ENCODE peak calls at places on chromosome 3, in nine cellular contexts. One of them, this sample, is unnamed. For H3K36me3, the result is how much of the 10 kb centered on the place peaks cover.

GRCh38 chr3:69775751-69776150 is 36.5 kb downstream of the MITF start:
- DNase-seq in mammary epithelial cell: no peak
- DNase-seq in GM12878: no peak
- DNase-seq in trophoblast cell: no peak
- DNase-seq in HCT116: no peak
- DNase-seq in endodermal cell: no peak
- DNase-seq in SK-N-SH: no peak
- DNase-seq in neuronal stem cell: no peak
- DNase-seq in fibroblast of lung: no peak
- DNase-seq in this sample: no peak

GRCh38 chr3:84125760-84126159 is 833.0 kb upstream of the CADM2 start:
- DNase-seq in endodermal cell: no peak
- DNase-seq in trophoblast cell: no peak
- DNase-seq in mammary epithelial cell: no peak
- DNase-seq in SK-N-SH: peak
- DNase-seq in neuronal stem cell: no peak
- DNase-seq in GM12878: no peak
- DNase-seq in HCT116: no peak
- DNase-seq in fibroblast of lung: no peak
- DNase-seq in this sample: no peak

GRCh38 chr3:78990164-78990563 is 777.6 kb downstream of the ROBO1 start:
- DNase-seq in trophoblast cell: no peak
- DNase-seq in neuronal stem cell: no peak
- DNase-seq in fibroblast of lung: no peak
- DNase-seq in GM12878: no peak
- DNase-seq in SK-N-SH: no peak
- DNase-seq in HCT116: no peak
- DNase-seq in endodermal cell: no peak
- DNase-seq in mammary epithelial cell: no peak
- DNase-seq in this sample: no peak

GRCh38 chr3:122101646-122102045 is 46.5 kb downstream of the CD86 start:
- DNase-seq in neuronal stem cell: peak
- DNase-seq in trophoblast cell: peak
- DNase-seq in fibroblast of lung: peak
- DNase-seq in mammary epithelial cell: peak
- DNase-seq in endodermal cell: no peak
- DNase-seq in SK-N-SH: peak
- DNase-seq in GM12878: peak
- DNase-seq in HCT116: peak
- DNase-seq in this sample: peak

GRCh38 chr3:145900056-145900829 is 260.7 kb downstream of the PLOD2 start:
- DNase-seq in SK-N-SH: no peak
- DNase-seq in endodermal cell: no peak
- DNase-seq in trophoblast cell: no peak
- DNase-seq in HCT116: no peak
- DNase-seq in GM12878: peak
- DNase-seq in mammary epithelial cell: no peak
- DNase-seq in neuronal stem cell: no peak
- DNase-seq in fibroblast of lung: no peak
- DNase-seq in this sample: no peak

GRCh38 chr3:24185738-24186384 is 240.8 kb downstream of the NR1D2 start:
- DNase-seq in HCT116: peak
- DNase-seq in GM12878: no peak
- DNase-seq in neuronal stem cell: peak
- DNase-seq in SK-N-SH: peak
- DNase-seq in fibroblast of lung: peak
- DNase-seq in mammary epithelial cell: peak
- DNase-seq in trophoblast cell: peak
- DNase-seq in endodermal cell: peak
- DNase-seq in this sample: peak

GRCh38 chr3:126311338-126311978 is 45.8 kb downstream of the KLF15 start:
- DNase-seq in neuronal stem cell: no peak
- DNase-seq in fibroblast of lung: no peak
- DNase-seq in endodermal cell: no peak
- DNase-seq in GM12878: no peak
- DNase-seq in mammary epithelial cell: no peak
- DNase-seq in trophoblast cell: no peak
- DNase-seq in HCT116: no peak
- DNase-seq in SK-N-SH: no peak
- DNase-seq in this sample: no peak

GRCh38 chr3:111588527-111588926 is 6.6 kb downstream of the ZBED2 start:
- DNase-seq in endodermal cell: no peak
- DNase-seq in neuronal stem cell: no peak
- DNase-seq in fibroblast of lung: peak
- DNase-seq in HCT116: no peak
- DNase-seq in trophoblast cell: no peak
- DNase-seq in SK-N-SH: no peak
- DNase-seq in GM12878: no peak
- DNase-seq in mammary epithelial cell: peak
- DNase-seq in this sample: no peak

GRCh38 chr3:120284702-120285507 is at the start of gene GPR156:
- DNase-seq in trophoblast cell: peak
- DNase-seq in SK-N-SH: peak
- DNase-seq in HCT116: no peak
- DNase-seq in fibroblast of lung: peak
- DNase-seq in endodermal cell: peak
- DNase-seq in neuronal stem cell: no peak
- DNase-seq in mammary epithelial cell: no peak
- DNase-seq in GM12878: no peak
- DNase-seq in this sample: no peak

GRCh38 chr3:114408763-114409162 is 114.9 kb downstream of the TIGIT start:
- DNase-seq in trophoblast cell: no peak
- DNase-seq in SK-N-SH: peak
- DNase-seq in mammary epithelial cell: no peak
- DNase-seq in GM12878: no peak
- DNase-seq in neuronal stem cell: peak
- DNase-seq in fibroblast of lung: peak
- DNase-seq in endodermal cell: no peak
- DNase-seq in HCT116: no peak
- DNase-seq in this sample: no peak
- H3K9ac ChIP-seq in trophoblast cell: no peak
- H3K9ac ChIP-seq in SK-N-SH: no peak
- H3K9ac ChIP-seq in mammary epithelial cell: no peak
- H3K9ac ChIP-seq in GM12878: no peak
- H3K9ac ChIP-seq in neuronal stem cell: no peak
- H3K9ac ChIP-seq in fibroblast of lung: no peak
- H3K9ac ChIP-seq in endodermal cell: no peak
- H3K9ac ChIP-seq in HCT116: no peak
- H3K9ac ChIP-seq in this sample: no peak

DNA sequence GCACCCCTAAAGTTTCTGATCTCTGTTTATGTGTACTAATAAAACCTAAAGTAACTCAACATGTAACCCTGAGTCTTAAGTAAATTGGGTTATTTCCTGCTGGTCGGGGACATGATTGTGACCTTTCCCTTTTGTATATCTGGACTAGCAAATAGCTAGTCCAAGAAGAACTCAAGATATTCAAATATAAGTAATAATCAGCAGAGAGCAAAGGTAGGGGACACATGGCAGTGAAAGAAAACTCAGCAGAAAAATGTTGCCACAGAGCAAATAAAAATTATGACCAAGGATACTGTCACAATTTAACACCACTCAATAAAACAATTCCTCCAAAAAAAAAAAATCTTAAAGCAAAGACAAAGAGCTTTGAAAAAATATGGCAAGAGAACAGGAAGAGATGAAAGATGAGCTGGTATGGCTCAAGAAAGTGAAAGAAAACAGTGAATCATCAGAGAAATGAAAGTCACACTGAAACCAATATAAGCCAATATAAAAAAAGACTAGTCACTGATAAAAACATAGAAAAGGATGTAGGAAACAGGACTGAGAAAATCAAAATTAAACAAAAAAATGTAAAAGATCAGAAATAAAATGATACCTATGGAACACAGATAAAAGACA is 43.5 kb downstream of the HLTF start:
- DNase-seq in trophoblast cell: no peak
- DNase-seq in SK-N-SH: no peak
- DNase-seq in neuronal stem cell: no peak
- DNase-seq in mammary epithelial cell: peak
- DNase-seq in fibroblast of lung: peak
- DNase-seq in endodermal cell: no peak
- DNase-seq in HCT116: no peak
- DNase-seq in GM12878: peak
- DNase-seq in this sample: no peak
- H3K36me3 ChIP-seq in trophoblast cell: under half
- H3K36me3 ChIP-seq in SK-N-SH: half or more
- H3K36me3 ChIP-seq in neuronal stem cell: half or more
- H3K36me3 ChIP-seq in mammary epithelial cell: under half
- H3K36me3 ChIP-seq in fibroblast of lung: under half
- H3K36me3 ChIP-seq in endodermal cell: half or more
- H3K36me3 ChIP-seq in HCT116: under half
- H3K36me3 ChIP-seq in GM12878: under half
- H3K36me3 ChIP-seq in this sample: half or more

DNA sequence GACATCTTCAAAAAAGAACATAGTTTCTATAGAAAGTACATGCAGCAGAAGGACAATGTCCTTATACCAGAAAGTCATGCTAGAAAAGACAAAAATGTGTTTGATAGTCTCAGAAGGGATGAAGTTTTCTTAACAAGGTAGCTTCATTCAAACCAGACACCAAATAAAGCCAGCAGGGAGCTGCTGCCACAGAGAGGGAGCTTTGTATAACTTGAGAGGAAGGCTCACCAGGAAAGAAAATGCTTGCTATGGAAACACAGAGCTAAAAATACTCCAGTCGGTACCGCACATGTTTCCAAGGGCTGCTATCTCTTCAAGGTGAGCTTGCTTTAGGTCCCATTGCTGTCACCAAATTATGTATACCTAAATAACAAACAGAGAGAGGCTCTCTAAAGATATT is 1074.8 kb upstream of the ALCAM start:
- DNase-seq in GM12878: no peak
- DNase-seq in fibroblast of lung: peak
- DNase-seq in HCT116: no peak
- DNase-seq in trophoblast cell: no peak
- DNase-seq in neuronal stem cell: no peak
- DNase-seq in mammary epithelial cell: no peak
- DNase-seq in SK-N-SH: no peak
- DNase-seq in endodermal cell: no peak
- DNase-seq in this sample: no peak
- H3K9ac ChIP-seq in GM12878: peak
- H3K9ac ChIP-seq in fibroblast of lung: no peak
- H3K9ac ChIP-seq in HCT116: no peak
- H3K9ac ChIP-seq in trophoblast cell: no peak
- H3K9ac ChIP-seq in neuronal stem cell: no peak
- H3K9ac ChIP-seq in mammary epithelial cell: no peak
- H3K9ac ChIP-seq in SK-N-SH: no peak
- H3K9ac ChIP-seq in endodermal cell: no peak
- H3K9ac ChIP-seq in this sample: no peak

GRCh38 chr3:48979451-48979850 is 10.6 kb upstream of the P4HTM start:
- DNase-seq in HCT116: no peak
- DNase-seq in fibroblast of lung: no peak
- DNase-seq in neuronal stem cell: no peak
- DNase-seq in mammary epithelial cell: no peak
- DNase-seq in SK-N-SH: no peak
- DNase-seq in trophoblast cell: no peak
- DNase-seq in GM12878: no peak
- DNase-seq in endodermal cell: no peak
- DNase-seq in this sample: no peak

GRCh38 chr3:48983096-48983495 is 6.9 kb upstream of the P4HTM start:
- DNase-seq in SK-N-SH: no peak
- DNase-seq in mammary epithelial cell: no peak
- DNase-seq in trophoblast cell: no peak
- DNase-seq in GM12878: no peak
- DNase-seq in endodermal cell: no peak
- DNase-seq in fibroblast of lung: no peak
- DNase-seq in neuronal stem cell: no peak
- DNase-seq in HCT116: no peak
- DNase-seq in this sample: no peak

GRCh38 chr3:48982016-48982415 is 8.0 kb upstream of the P4HTM start:
- DNase-seq in HCT116: no peak
- DNase-seq in fibroblast of lung: no peak
- DNase-seq in trophoblast cell: no peak
- DNase-seq in neuronal stem cell: no peak
- DNase-seq in endodermal cell: no peak
- DNase-seq in GM12878: no peak
- DNase-seq in SK-N-SH: no peak
- DNase-seq in mammary epithelial cell: no peak
- DNase-seq in this sample: no peak

GRCh38 chr3:48982686-48983085 is 7.4 kb upstream of the P4HTM start:
- DNase-seq in mammary epithelial cell: no peak
- DNase-seq in SK-N-SH: no peak
- DNase-seq in GM12878: no peak
- DNase-seq in neuronal stem cell: no peak
- DNase-seq in fibroblast of lung: no peak
- DNase-seq in HCT116: no peak
- DNase-seq in trophoblast cell: no peak
- DNase-seq in endodermal cell: no peak
- DNase-seq in this sample: no peak

GRCh38 chr3:48980295-48980694 is 9.7 kb upstream of the P4HTM start:
- DNase-seq in GM12878: no peak
- DNase-seq in HCT116: no peak
- DNase-seq in fibroblast of lung: no peak
- DNase-seq in SK-N-SH: no peak
- DNase-seq in neuronal stem cell: no peak
- DNase-seq in mammary epithelial cell: no peak
- DNase-seq in trophoblast cell: no peak
- DNase-seq in endodermal cell: no peak
- DNase-seq in this sample: no peak
- H3K36me3 ChIP-seq in GM12878: under half
- H3K36me3 ChIP-seq in HCT116: half or more
- H3K36me3 ChIP-seq in fibroblast of lung: under half
- H3K36me3 ChIP-seq in SK-N-SH: half or more
- H3K36me3 ChIP-seq in neuronal stem cell: half or more
- H3K36me3 ChIP-seq in mammary epithelial cell: under half
- H3K36me3 ChIP-seq in trophoblast cell: half or more
- H3K36me3 ChIP-seq in endodermal cell: half or more
- H3K36me3 ChIP-seq in this sample: half or more

GRCh38 chr3:171791695-171792082 is 18.6 kb downstream of the PLD1 start:
- DNase-seq in GM12878: no peak
- DNase-seq in mammary epithelial cell: peak
- DNase-seq in SK-N-SH: no peak
- DNase-seq in endodermal cell: no peak
- DNase-seq in fibroblast of lung: peak
- DNase-seq in trophoblast cell: no peak
- DNase-seq in HCT116: no peak
- DNase-seq in neuronal stem cell: no peak
- DNase-seq in this sample: no peak
- H3K9ac ChIP-seq in GM12878: no peak
- H3K9ac ChIP-seq in mammary epithelial cell: peak
- H3K9ac ChIP-seq in SK-N-SH: no peak
- H3K9ac ChIP-seq in endodermal cell: no peak
- H3K9ac ChIP-seq in fibroblast of lung: no peak
- H3K9ac ChIP-seq in trophoblast cell: no peak
- H3K9ac ChIP-seq in HCT116: no peak
- H3K9ac ChIP-seq in neuronal stem cell: no peak
- H3K9ac ChIP-seq in this sample: no peak

This sample was measured in NT2/D1.